ENCODE peak calls at places on chromosome 6, in four cellular contexts. R is GM12878, Y is HEK293T, E is K562. T is an unnamed sample.
A peak's percentile ranks its signal among the peaks of the same experiment; 100 is the strongest.

GRCh38 chr6:116933488-116933887 is 56.4 kb downstream of the RFX6 start:
- DNase-seq in R (no peak), Y (no peak), E (no peak), T (no peak)

GRCh38 chr6:130967502-130968469 is 95.3 kb downstream of the EPB41L2 start:
- DNase-seq in R (no peak), Y (no peak), E (no peak), T (no peak)

GRCh38 chr6:64679411-64679810 is 1027.6 kb downstream of the EYS start:
- DNase-seq in R (no peak), Y (no peak), E (no peak), T (no peak)

GRCh38 chr6:34696189-34696738 is 303 bp downstream of the ILRUN start:
- DNase-seq in R (no peak), Y (no peak), E (no peak), T (no peak)

GRCh38 chr6:168721571-168721970 is 280.6 kb downstream of the SMOC2 start:
- DNase-seq in R (no peak), Y (no peak), E (no peak), T (no peak)

GRCh38 chr6:48766349-48766748 is 655.4 kb upstream of the PTCHD4 start:
- DNase-seq in R (no peak), Y (no peak), E (no peak), T (peak; percentile 20)

GRCh38 chr6:153023977-153024376 is 21.5 kb upstream of the MTRF1L start:
- DNase-seq in R (no peak), Y (no peak), E (no peak), T (no peak)

GRCh38 chr6:157059781-157060180 is 263.5 kb downstream of the TMEM242 start:
- DNase-seq in R (no peak), Y (no peak), E (no peak), T (no peak)

GRCh38 chr6:138310294-138310693 is 67.4 kb upstream of the SMIM28 start:
- DNase-seq in R (no peak), Y (no peak), E (no peak), T (no peak)

GRCh38 chr6:72787521-72788031 is 165.7 kb downstream of the KCNQ5 start:
- DNase-seq in R (no peak), Y (no peak), E (no peak), T (no peak)

GRCh38 chr6:2480267-2480966 is 235.0 kb upstream of the GMDS start:
- DNase-seq in R (no peak), Y (no peak), E (no peak), T (no peak)

GRCh38 chr6:97110626-97111025 is 172.4 kb downstream of the MMS22L start:
- DNase-seq in R (no peak), Y (no peak), E (no peak), T (no peak)

GRCh38 chr6:64012351-64013060 is 376.9 kb downstream of the PHF3 start:
- DNase-seq in R (no peak), Y (peak; percentile 57), E (no peak), T (peak; percentile 61)

GRCh38 chr6:75618437-75618836 is 16.8 kb downstream of the SENP6 start:
- DNase-seq in R (no peak), Y (no peak), E (no peak), T (no peak)

GRCh38 chr6:45577836-45578504 is 200.2 kb upstream of the SUPT3H start:
- DNase-seq in R (no peak), Y (no peak), E (no peak), T (no peak)

GRCh38 chr6:138238368-138238767 is 20.1 kb upstream of the PBOV1 start:
- DNase-seq in R (no peak), Y (no peak), E (no peak), T (no peak)

GRCh38 chr6:158770533-158770932 is 48.6 kb downstream of the EZR start:
- DNase-seq in R (no peak), Y (no peak), E (no peak), T (no peak)

GRCh38 chr6:81988446-81988845 is 236.0 kb upstream of the TENT5A start:
- DNase-seq in R (no peak), Y (no peak), E (no peak), T (no peak)

GRCh38 chr6:30483677-30484279 is 5.5 kb upstream of the HLA-E start:
- DNase-seq in R (peak; percentile 37), Y (no peak), E (no peak), T (peak; percentile 66)

GRCh38 chr6:117481278-117481925 is 1.1 kb upstream of the DCBLD1 start:
- DNase-seq in R (no peak), Y (no peak), E (peak; percentile 15), T (peak; percentile 84)

GRCh38 chr6:155687645-155688044 is 232.0 kb upstream of the NOX3 start:
- DNase-seq in R (no peak), Y (no peak), E (no peak), T (no peak)

GRCh38 chr6:39520943-39521342 is 198.4 kb upstream of the KCNK16 start:
- DNase-seq in R (no peak), Y (no peak), E (no peak), T (no peak)

GRCh38 chr6:39527792-39528564 is 197.2 kb downstream of the KIF6 start:
- DNase-seq in R (no peak), Y (no peak), E (no peak), T (no peak)

GRCh38 chr6:39521826-39522377 is 199.4 kb upstream of the KCNK16 start:
- DNase-seq in R (no peak), Y (no peak), E (no peak), T (no peak)

GRCh38 chr6:39520411-39520810 is 197.9 kb upstream of the KCNK16 start:
- DNase-seq in R (no peak), Y (no peak), E (no peak), T (no peak)

GRCh38 chr6:39523987-39524386 is 201.2 kb downstream of the KIF6 start:
- DNase-seq in R (no peak), Y (no peak), E (no peak), T (no peak)
- TF ChIP-seq FOXK2 in R (no peak), Y (no peak), E (no peak), T (no peak)

GRCh38 chr6:139853302-139853992 is 479.0 kb upstream of the CITED2 start:
- DNase-seq in R (no peak), Y (no peak), E (no peak), T (peak; percentile 17)
- TF ChIP-seq FOXK2 in R (no peak), Y (no peak), E (no peak), T (no peak)

DNA sequence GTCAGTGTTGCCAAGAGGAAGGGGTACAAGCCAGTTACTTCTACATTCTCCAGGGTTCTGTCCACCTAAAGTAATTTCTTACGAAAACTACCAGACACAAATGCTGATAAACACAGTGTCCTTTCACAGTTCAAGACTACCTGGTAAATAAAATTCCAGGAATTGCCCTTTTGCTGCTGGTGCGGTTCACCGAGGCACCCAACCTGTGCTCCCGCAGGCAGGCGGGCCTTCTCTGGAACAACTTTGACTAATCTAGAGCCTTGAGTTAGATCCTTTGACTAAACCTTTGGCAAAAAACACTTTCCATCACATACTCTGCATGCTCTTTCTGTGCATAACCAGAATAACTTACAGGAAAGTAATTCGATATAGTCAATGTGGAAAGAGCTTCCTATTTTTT is 107.0 kb downstream of the HUS1B start:
- DNase-seq in R (no peak), Y (no peak), E (no peak), T (no peak)
- TF ChIP-seq FOXK2 in R (no peak), Y (no peak), E (no peak), T (no peak)

DNA sequence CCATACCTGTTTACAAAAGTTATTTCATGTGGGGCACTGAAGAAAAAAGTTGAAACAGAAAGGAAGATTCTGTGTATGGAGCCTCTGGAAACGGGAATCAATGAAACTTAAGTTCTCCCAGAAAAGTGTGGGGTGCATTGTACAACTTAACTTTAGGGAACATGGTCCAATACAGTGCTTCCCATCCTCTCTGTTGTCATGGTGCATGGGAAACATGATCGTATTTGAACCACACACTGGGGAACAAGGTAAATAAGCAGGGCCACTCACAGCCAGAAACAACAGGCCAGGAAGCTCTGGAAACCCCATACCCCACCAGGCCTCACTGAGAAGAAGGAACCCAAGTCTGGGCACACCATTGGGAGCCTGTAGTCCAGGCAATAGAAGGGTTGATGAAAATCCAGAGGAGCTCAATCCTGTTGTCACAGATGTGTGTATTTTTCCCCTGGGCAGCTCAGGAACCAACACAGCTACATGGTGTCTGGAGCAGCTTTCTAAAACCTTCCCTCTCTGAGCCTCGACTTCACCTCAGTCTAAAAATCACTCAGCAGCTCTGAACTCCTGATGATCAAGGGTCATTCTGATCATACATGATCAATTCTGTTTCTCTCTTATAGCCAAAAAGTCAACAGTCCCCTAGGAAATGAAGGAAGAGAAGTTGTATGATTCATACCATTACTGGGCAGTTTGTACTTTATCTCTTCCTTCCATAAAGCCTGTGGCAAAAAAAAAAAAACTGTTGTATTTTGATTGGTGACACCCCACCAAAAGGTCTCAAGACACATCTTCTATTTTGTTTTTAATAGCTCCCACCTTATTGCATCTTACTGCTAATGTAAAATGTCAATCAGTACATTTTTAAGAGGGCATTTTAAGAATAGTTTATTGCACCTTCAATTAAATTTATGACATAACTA is 198.5 kb upstream of the TAB2 start:
- DNase-seq in R (no peak), Y (no peak), E (peak; percentile 62), T (no peak)
- TF ChIP-seq FOXK2 in R (no peak), Y (no peak), E (peak; percentile 25), T (no peak)